ENCODE peak calls at places on chromosome 5, in five cellular contexts. E, C, P, M and I are unnamed samples.

GRCh38 chr5:142829821-142830220 is 59.6 kb downstream of the ARHGAP26 start:
- DNase-seq in M (no peak), C (no peak), P (no peak), E (no peak), I (no peak)

GRCh38 chr5:128327973-128328372 is 210.1 kb downstream of the FBN2 start:
- DNase-seq in M (no peak), C (no peak), E (no peak), P (no peak), I (no peak)

GRCh38 chr5:100772548-100772947 is 130.5 kb downstream of the ST8SIA4 start:
- DNase-seq in C (no peak), M (no peak), E (no peak), P (no peak), I (peak; percentile 29)

GRCh38 chr5:150503977-150504620 is 3.8 kb upstream of the NDST1 start:
- DNase-seq in C (peak; percentile 64), P (no peak), E (no peak), M (no peak), I (peak; percentile 89)

GRCh38 chr5:78283105-78283504 is 11.4 kb downstream of the AP3B1 start:
- DNase-seq in M (no peak), P (no peak), C (no peak), E (no peak), I (no peak)

GRCh38 chr5:85906460-85906859 is 711.3 kb upstream of the COX7C start:
- DNase-seq in C (no peak), E (no peak), M (no peak), P (no peak), I (peak; percentile 9)

GRCh38 chr5:15933481-15934207 is 245.9 kb downstream of the MARCHF11 start:
- DNase-seq in C (peak; percentile 23), M (no peak), P (no peak), E (no peak), I (no peak)

GRCh38 chr5:77076961-77077820 is 9.9 kb downstream of the ZBED3 start:
- DNase-seq in E (peak; percentile 55), P (peak; percentile 13), M (peak; percentile 78), C (peak; percentile 52), I (peak; percentile 82)

GRCh38 chr5:173764321-173765029 is 123.7 kb upstream of the CPEB4 start:
- DNase-seq in M (no peak), E (no peak), P (no peak), C (peak; percentile 49), I (peak; percentile 68)